ENCODE peak calls at places on chromosome 10, in six cellular contexts. A is effector memory CD4-positive, alpha-beta T cell; V is heart right ventricle; Z is stimulated activated CD8-positive, alpha-beta memory T cell treated with anti-CD3 and anti-CD28 coated beads, Interleukin-12 subunit alpha, Interleukin-12 subunit beta, amount 100 ng/mL, for 1 hour; C is H54; P is HFFc6. Q is an unnamed sample.

GRCh38 chr10:97991875-97992274 is 38.5 kb downstream of the CRTAC1 start:
- DNase-seq in V (no peak), A (no peak), Z (no peak), P (peak), C (peak), Q (no peak)

GRCh38 chr10:35041502-35041879 is 48.6 kb downstream of the CUL2 start:
- DNase-seq in C (no peak), P (no peak), V (no peak), Z (no peak), A (no peak), Q (no peak)

GRCh38 chr10:78354101-78354500 is 320.4 kb downstream of the RPS24 start:
- DNase-seq in A (no peak), V (no peak), C (no peak), P (no peak), Z (no peak), Q (no peak)

GRCh38 chr10:116536810-116537209 is 8.9 kb upstream of the PNLIP start:
- DNase-seq in P (no peak), Z (no peak), A (no peak), C (no peak), V (no peak), Q (no peak)

GRCh38 chr10:76523215-76523614 is 1091.8 kb downstream of the LRMDA start:
- DNase-seq in P (no peak), V (peak), C (no peak), Z (no peak), A (no peak), Q (no peak)

GRCh38 chr10:30803901-30804322 is 174.4 kb upstream of the LYZL2 start:
- DNase-seq in P (peak), V (no peak), Z (no peak), C (no peak), A (no peak), Q (no peak)

GRCh38 chr10:3782456-3783312 is 2.3 kb downstream of the KLF6 start:
- DNase-seq in A (peak), P (peak), Z (peak), C (no peak), V (peak), Q (peak)

GRCh38 chr10:124417846-124418725 is 637 bp downstream of the OAT start:
- DNase-seq in V (peak), C (peak), A (peak), P (peak), Z (peak), Q (peak)

GRCh38 chr10:126712681-126713080 is 42.2 kb upstream of the C10orf90 start:
- DNase-seq in C (no peak), V (no peak), Z (no peak), A (no peak), P (no peak), Q (no peak)

GRCh38 chr10:119316729-119317097 is 109.3 kb downstream of the GRK5 start:
- DNase-seq in Z (no peak), P (peak), A (no peak), C (peak), V (no peak), Q (no peak)

GRCh38 chr10:90742189-90742588 is 115.7 kb downstream of the HTR7 start:
- DNase-seq in Z (no peak), A (no peak), C (no peak), V (no peak), P (peak), Q (no peak)

GRCh38 chr10:60573342-60573741 is 183.7 kb upstream of the ANK3 start:
- DNase-seq in A (no peak), P (no peak), Z (no peak), V (no peak), C (no peak), Q (no peak)

GRCh38 chr10:909831-910230 is 21.7 kb downstream of the LARP4B start:
- DNase-seq in A (no peak), P (peak), Z (no peak), C (no peak), V (peak), Q (no peak)

GRCh38 chr10:52778511-52779392 is 6.2 kb upstream of the MBL2 start:
- DNase-seq in V (no peak), C (no peak), Z (no peak), P (peak), A (no peak), Q (no peak)

GRCh38 chr10:84175436-84175835 is 1.8 kb downstream of the GPR15LG start:
- DNase-seq in V (no peak), P (no peak), A (no peak), Z (no peak), C (no peak), Q (no peak)

GRCh38 chr10:80204801-80205477 is 398 bp downstream of the ANXA11 start:
- DNase-seq in V (no peak), P (peak), A (peak), C (peak), Z (no peak), Q (peak)

GRCh38 chr10:812787-813186 is 118.7 kb downstream of the LARP4B start:
- DNase-seq in P (no peak), V (no peak), A (no peak), Z (no peak), C (no peak), Q (no peak)

GRCh38 chr10:69406816-69407580 is 9.7 kb downstream of the TACR2 start:
- DNase-seq in A (no peak), P (no peak), C (no peak), V (no peak), Z (no peak), Q (no peak)

GRCh38 chr10:70354566-70355233 is 27.7 kb downstream of the LRRC20 start:
- DNase-seq in Z (no peak), C (no peak), A (no peak), V (no peak), P (no peak), Q (no peak)

GRCh38 chr10:86862786-86863185 is 94.6 kb downstream of the MMRN2 start:
- DNase-seq in A (no peak), Z (no peak), P (no peak), V (no peak), C (no peak), Q (no peak)

GRCh38 chr10:69404786-69405185 is 11.9 kb downstream of the TACR2 start:
- DNase-seq in Z (no peak), A (no peak), C (no peak), V (no peak), P (no peak), Q (no peak)

GRCh38 chr10:3091346-3091787 is 24.0 kb downstream of the PFKP start:
- DNase-seq in C (no peak), A (no peak), V (no peak), Z (no peak), P (peak), Q (no peak)

GRCh38 chr10:69974551-69975155 is 78.0 kb upstream of the MACROH2A2 start:
- DNase-seq in A (no peak), P (peak), C (no peak), Z (no peak), V (no peak), Q (no peak)

GRCh38 chr10:84059526-84059925 is 79.8 kb upstream of the GHITM start:
- DNase-seq in P (no peak), A (no peak), V (no peak), C (no peak), Z (no peak), Q (no peak)

GRCh38 chr10:118505363-118505762 is 90.1 kb downstream of the PRLHR start:
- DNase-seq in C (no peak), Z (no peak), V (no peak), P (no peak), A (no peak), Q (no peak)

GRCh38 chr10:30505543-30506298 is 71.7 kb downstream of the MAP3K8 start:
- DNase-seq in V (no peak), P (no peak), Z (no peak), A (no peak), C (no peak), Q (no peak)

GRCh38 chr10:47254611-47255010 is 45.4 kb upstream of the GDF10 start:
- DNase-seq in V (no peak), A (no peak), P (no peak), Z (no peak), C (no peak), Q (no peak)

GRCh38 chr10:133454204-133454893 is 604 bp downstream of the SCART1 start:
- DNase-seq in V (no peak), A (no peak), C (no peak), P (no peak), Z (no peak), Q (no peak)

GRCh38 chr10:3827266-3827665 is 42.3 kb upstream of the KLF6 start:
- DNase-seq in P (no peak), A (no peak), C (no peak), Z (no peak), V (no peak), Q (no peak)

GRCh38 chr10:80539421-80539999 is 1.8 kb downstream of the SH2D4B start:
- DNase-seq in P (no peak), C (no peak), A (no peak), V (no peak), Z (no peak), Q (no peak)

GRCh38 chr10:21689881-21690280 is 155.8 kb downstream of the MLLT10 start:
- DNase-seq in P (no peak), Z (no peak), A (no peak), C (no peak), V (no peak), Q (no peak)

Q was measured in GM13977.